ENCODE peak calls at places on chromosomes 16 and 17, in eight cellular contexts. N is activated CD4-positive, alpha-beta T cell treated with anti-CD3 and anti-CD28 coated beads, Interleukin-2, amount 50 U/mL, for 1 hour; A is HEK293T; H is SW 1271; W is stromal cell of bone marrow; G is heart right ventricle; X is NCI-H2029; R is HCT116. Q is an unnamed sample.

GRCh38 chr17:396788-397187 is 44.2 kb upstream of the RPH3AL start:
- DNase-seq in N (no peak), A (no peak), H (no peak), W (no peak), G (no peak), X (no peak), R (no peak), Q (no peak)

GRCh38 chr17:56290486-56291118 is 137.3 kb downstream of the ANKFN1 start:
- DNase-seq in N (no peak), A (no peak), H (no peak), W (no peak), G (no peak), X (peak; percentile 4), R (no peak), Q (no peak)

GRCh38 chr16:54473201-54473993 is 186.8 kb upstream of the IRX3 start:
- DNase-seq in N (no peak), A (no peak), H (no peak), W (no peak), G (no peak), X (no peak), R (no peak), Q (no peak)

GRCh38 chr17:49260011-49260921 is 29.7 kb upstream of the PHOSPHO1 start:
- DNase-seq in N (peak; percentile 37), A (peak; percentile 67), H (peak; percentile 54), W (peak; percentile 81), G (peak; percentile 66), X (no peak), R (peak; percentile 84), Q (peak; percentile 78)

GRCh38 chr16:90077757-90078593 is 844 bp upstream of the PRDM7 start:
- DNase-seq in N (peak; percentile 21), A (no peak), H (no peak), W (peak; percentile 9), G (no peak), X (peak; percentile 0), R (no peak), Q (no peak)

GRCh38 chr17:65850486-65850885 is 289.0 kb upstream of the AXIN2 start:
- DNase-seq in N (no peak), A (no peak), H (no peak), W (peak; percentile 87), G (no peak), X (no peak), R (peak; percentile 8), Q (no peak)

GRCh38 chr17:38703742-38704644 is 1.1 kb upstream of the MLLT6 start:
- DNase-seq in N (peak; percentile 61), A (peak; percentile 27), H (no peak), W (no peak), G (peak; percentile 80), X (peak; percentile 94), R (peak; percentile 81), Q (peak; percentile 94)

GRCh38 chr17:30336369-30337171 is 2.7 kb upstream of the TMIGD1 start:
- DNase-seq in N (peak; percentile 53), A (peak; percentile 49), H (peak; percentile 37), W (no peak), G (no peak), X (peak; percentile 42), R (peak; percentile 79), Q (no peak)

GRCh38 chr17:47279062-47279801 is 25.6 kb downstream of the ITGB3 start:
- DNase-seq in N (no peak), A (no peak), H (no peak), W (peak; percentile 96), G (peak; percentile 67), X (no peak), R (no peak), Q (no peak)

GRCh38 chr16:30184430-30185140 is 1.2 kb downstream of the CORO1A start:
- DNase-seq in N (peak; percentile 45), A (peak; percentile 19), H (no peak), W (no peak), G (peak; percentile 23), X (peak; percentile 78), R (no peak), Q (peak; percentile 59)

GRCh38 chr17:17666111-17666714 is 15.0 kb upstream of the RAI1 start:
- DNase-seq in N (no peak), A (no peak), H (no peak), W (no peak), G (no peak), X (no peak), R (no peak), Q (no peak)